ENCODE peak calls at places on chromosomes 4 and X, in seven cellular contexts. X is midbrain, B is HTR-8/SVneo, S is DMS79 treated with DMSO at 0.1 percent for 48 hours, V is NCI-H82, Y is caudate nucleus, J is BJ. I is an unnamed sample.

GRCh38 chr4:52721968-52722814 is 29.0 kb downstream of the ERVMER34-1 start:
- DNase-seq in V (peak; percentile 11), X (peak; percentile 96), B (peak; percentile 86), Y (peak; percentile 94), S (peak; percentile 84), J (peak; percentile 81), I (peak; percentile 96)

GRCh38 chr4:78747328-78747946 is 28.7 kb upstream of the BMP2K start:
- DNase-seq in J (peak; percentile 65), X (no peak), Y (no peak), S (no peak), V (no peak), B (no peak), I (no peak)

GRCh38 chr4:158610790-158611189 is 60.9 kb downstream of the C4orf46 start:
- DNase-seq in Y (no peak), S (no peak), J (no peak), X (no peak), V (no peak), B (no peak), I (no peak)

GRCh38 chr4:120760047-120760446 is 162.5 kb downstream of the PRDM5 start:
- DNase-seq in S (no peak), J (no peak), V (no peak), Y (no peak), B (no peak), X (no peak), I (no peak)

GRCh38 chrX:14356401-14356800 is 172.9 kb upstream of the GLRA2 start:
- DNase-seq in Y (no peak), X (no peak), S (no peak), B (no peak), V (no peak), J (peak; percentile 39), I (no peak)

GRCh38 chrX:101415180-101416130 is 7.4 kb downstream of the HNRNPH2 start:
- DNase-seq in V (peak; percentile 80), S (peak; percentile 46), X (peak; percentile 76), B (no peak), Y (no peak), J (no peak), I (peak; percentile 69)

GRCh38 chr4:8508266-8508665 is 67.7 kb downstream of the TRMT44 start:
- DNase-seq in S (no peak), V (no peak), B (no peak), J (no peak), Y (no peak), X (no peak), I (no peak)

GRCh38 chrX:47218920-47219815 is 687 bp downstream of the CDK16 start:
- DNase-seq in B (peak; percentile 10), X (no peak), J (no peak), V (peak; percentile 65), S (no peak), Y (no peak), I (peak; percentile 7)

GRCh38 chrX:1661048-1661921 is 46.4 kb downstream of the ASMT start:
- DNase-seq in S (no peak), Y (peak; percentile 1), B (no peak), V (peak; percentile 68), X (peak; percentile 20), J (no peak), I (peak; percentile 57)

GRCh38 chr4:163063891-163064290 is 102.8 kb downstream of the NAF1 start:
- DNase-seq in Y (no peak), J (no peak), S (no peak), V (no peak), X (no peak), B (peak; percentile 22), I (no peak)

GRCh38 chr4:2368779-2369437 is 49.5 kb downstream of the ZFYVE28 start:
- DNase-seq in J (no peak), Y (no peak), X (no peak), B (no peak), S (no peak), V (no peak), I (no peak)

GRCh38 chr4:81833596-81833995 is 361.9 kb upstream of the RASGEF1B start:
- DNase-seq in V (no peak), S (no peak), B (no peak), J (no peak), X (no peak), Y (no peak), I (peak; percentile 62)

GRCh38 chrX:152137771-152138387 is 498 bp downstream of the MAGEA10 start:
- DNase-seq in B (no peak), Y (no peak), S (no peak), V (peak; percentile 29), J (no peak), X (no peak), I (no peak)

GRCh38 chr4:186161138-186161537 is 30.2 kb upstream of the CYP4V2 start:
- DNase-seq in Y (no peak), V (no peak), B (no peak), J (no peak), S (no peak), X (no peak), I (no peak)

GRCh38 chr4:153428816-153429592 is 37.2 kb upstream of the TMEM131L start:
- DNase-seq in V (no peak), Y (peak; percentile 4), J (no peak), B (no peak), X (no peak), S (no peak), I (no peak)

GRCh38 chr4:46550471-46550870 is 160.5 kb upstream of the GABRA2 start:
- DNase-seq in Y (no peak), V (no peak), X (no peak), B (no peak), J (no peak), S (no peak), I (no peak)

GRCh38 chr4:135724426-135724825 is 1522.8 kb upstream of the PABPC4L start:
- DNase-seq in S (no peak), B (no peak), X (no peak), J (no peak), Y (no peak), V (no peak), I (no peak)

GRCh38 chr4:92328095-92328494 is 24.3 kb downstream of the GRID2 start:
- DNase-seq in Y (no peak), J (no peak), S (no peak), B (no peak), V (no peak), X (no peak), I (no peak)

I was measured in putamen.